ENCODE peak calls at places on chromosome 18, in eight cellular contexts. One of them, this sample, is unnamed.

GRCh38 chr18:45998244-45998643 is 31.1 kb upstream of the EPG5 start:
- DNase-seq in substantia nigra: no peak
- DNase-seq in right lobe of liver: no peak
- DNase-seq in hepatocyte: no peak
- DNase-seq in RWPE2: no peak
- DNase-seq in IMR-90: no peak
- DNase-seq in cardiac muscle cell: no peak
- DNase-seq in GM12878: no peak
- DNase-seq in this sample: no peak

GRCh38 chr18:64017870-64018269 is 48.0 kb downstream of the SERPINB8 start:
- DNase-seq in RWPE2: no peak
- DNase-seq in IMR-90: peak
- DNase-seq in hepatocyte: peak
- DNase-seq in cardiac muscle cell: peak
- DNase-seq in substantia nigra: no peak
- DNase-seq in GM12878: no peak
- DNase-seq in right lobe of liver: no peak
- DNase-seq in this sample: no peak

GRCh38 chr18:8501044-8501443 is 108.2 kb upstream of the RAB12 start:
- DNase-seq in GM12878: no peak
- DNase-seq in hepatocyte: no peak
- DNase-seq in RWPE2: no peak
- DNase-seq in IMR-90: no peak
- DNase-seq in cardiac muscle cell: peak
- DNase-seq in right lobe of liver: no peak
- DNase-seq in substantia nigra: no peak
- DNase-seq in this sample: no peak

GRCh38 chr18:49279041-49279440 is 181.4 kb downstream of the DYM start:
- DNase-seq in GM12878: no peak
- DNase-seq in RWPE2: no peak
- DNase-seq in cardiac muscle cell: no peak
- DNase-seq in IMR-90: no peak
- DNase-seq in substantia nigra: no peak
- DNase-seq in hepatocyte: no peak
- DNase-seq in right lobe of liver: no peak
- DNase-seq in this sample: no peak

GRCh38 chr18:45357681-45358470 is 257.4 kb upstream of the SLC14A2 start:
- DNase-seq in right lobe of liver: no peak
- DNase-seq in GM12878: no peak
- DNase-seq in cardiac muscle cell: no peak
- DNase-seq in RWPE2: no peak
- DNase-seq in IMR-90: no peak
- DNase-seq in substantia nigra: no peak
- DNase-seq in hepatocyte: no peak
- DNase-seq in this sample: no peak

GRCh38 chr18:45103319-45104070 is 422.8 kb downstream of the SETBP1 start:
- DNase-seq in GM12878: peak
- DNase-seq in IMR-90: no peak
- DNase-seq in hepatocyte: no peak
- DNase-seq in cardiac muscle cell: no peak
- DNase-seq in right lobe of liver: no peak
- DNase-seq in RWPE2: no peak
- DNase-seq in substantia nigra: no peak
- DNase-seq in this sample: no peak

GRCh38 chr18:51878724-51879123 is 461.3 kb upstream of the DCC start:
- DNase-seq in cardiac muscle cell: no peak
- DNase-seq in GM12878: no peak
- DNase-seq in right lobe of liver: no peak
- DNase-seq in IMR-90: no peak
- DNase-seq in hepatocyte: no peak
- DNase-seq in RWPE2: no peak
- DNase-seq in substantia nigra: no peak
- DNase-seq in this sample: no peak

GRCh38 chr18:49161627-49162026 is 210.9 kb upstream of the SMAD7 start:
- DNase-seq in RWPE2: no peak
- DNase-seq in substantia nigra: no peak
- DNase-seq in right lobe of liver: no peak
- DNase-seq in GM12878: peak
- DNase-seq in cardiac muscle cell: no peak
- DNase-seq in hepatocyte: peak
- DNase-seq in IMR-90: peak
- DNase-seq in this sample: no peak

GRCh38 chr18:24567199-24567598 is 106.8 kb downstream of the HRH4 start:
- DNase-seq in RWPE2: peak
- DNase-seq in GM12878: no peak
- DNase-seq in hepatocyte: no peak
- DNase-seq in right lobe of liver: no peak
- DNase-seq in substantia nigra: no peak
- DNase-seq in IMR-90: peak
- DNase-seq in cardiac muscle cell: no peak
- DNase-seq in this sample: no peak

GRCh38 chr18:513826-514530 is 13.5 kb upstream of the COLEC12 start:
- DNase-seq in RWPE2: no peak
- DNase-seq in hepatocyte: no peak
- DNase-seq in IMR-90: no peak
- DNase-seq in GM12878: no peak
- DNase-seq in cardiac muscle cell: no peak
- DNase-seq in right lobe of liver: no peak
- DNase-seq in substantia nigra: no peak
- DNase-seq in this sample: no peak

GRCh38 chr18:54254265-54254758 is 15.0 kb upstream of the POLI start:
- DNase-seq in right lobe of liver: peak
- DNase-seq in GM12878: no peak
- DNase-seq in RWPE2: no peak
- DNase-seq in cardiac muscle cell: no peak
- DNase-seq in IMR-90: peak
- DNase-seq in substantia nigra: no peak
- DNase-seq in hepatocyte: peak
- DNase-seq in this sample: no peak

GRCh38 chr18:51051105-51051712 is 21.2 kb downstream of the SMAD4 start:
- DNase-seq in cardiac muscle cell: peak
- DNase-seq in substantia nigra: no peak
- DNase-seq in GM12878: no peak
- DNase-seq in RWPE2: no peak
- DNase-seq in hepatocyte: peak
- DNase-seq in right lobe of liver: no peak
- DNase-seq in IMR-90: peak
- DNase-seq in this sample: no peak

GRCh38 chr18:56043691-56044090 is 455.7 kb upstream of the TCF4 start:
- DNase-seq in IMR-90: no peak
- DNase-seq in right lobe of liver: peak
- DNase-seq in hepatocyte: no peak
- DNase-seq in substantia nigra: peak
- DNase-seq in cardiac muscle cell: no peak
- DNase-seq in GM12878: no peak
- DNase-seq in RWPE2: no peak
- DNase-seq in this sample: no peak

GRCh38 chr18:43692291-43692690 is 415.0 kb upstream of the SYT4 start:
- DNase-seq in hepatocyte: no peak
- DNase-seq in substantia nigra: no peak
- DNase-seq in IMR-90: peak
- DNase-seq in RWPE2: no peak
- DNase-seq in cardiac muscle cell: no peak
- DNase-seq in right lobe of liver: no peak
- DNase-seq in GM12878: no peak
- DNase-seq in this sample: no peak

GRCh38 chr18:48990497-48991298 is 39.9 kb upstream of the SMAD7 start:
- DNase-seq in cardiac muscle cell: no peak
- DNase-seq in IMR-90: peak
- DNase-seq in RWPE2: no peak
- DNase-seq in right lobe of liver: no peak
- DNase-seq in substantia nigra: no peak
- DNase-seq in hepatocyte: peak
- DNase-seq in GM12878: no peak
- DNase-seq in this sample: no peak

GRCh38 chr18:46314011-46314410 is 209.8 kb downstream of the HAUS1 start:
- DNase-seq in right lobe of liver: no peak
- DNase-seq in IMR-90: no peak
- DNase-seq in RWPE2: no peak
- DNase-seq in hepatocyte: no peak
- DNase-seq in GM12878: no peak
- DNase-seq in cardiac muscle cell: no peak
- DNase-seq in substantia nigra: no peak
- DNase-seq in this sample: no peak

GRCh38 chr18:74389161-74389927 is 67.8 kb downstream of the DIPK1C start:
- DNase-seq in right lobe of liver: no peak
- DNase-seq in RWPE2: no peak
- DNase-seq in cardiac muscle cell: no peak
- DNase-seq in hepatocyte: no peak
- DNase-seq in substantia nigra: no peak
- DNase-seq in IMR-90: no peak
- DNase-seq in GM12878: no peak
- DNase-seq in this sample: no peak

GRCh38 chr18:55012041-55012440 is 52.8 kb upstream of the CCDC68 start:
- DNase-seq in GM12878: no peak
- DNase-seq in right lobe of liver: no peak
- DNase-seq in substantia nigra: no peak
- DNase-seq in hepatocyte: peak
- DNase-seq in RWPE2: no peak
- DNase-seq in cardiac muscle cell: no peak
- DNase-seq in IMR-90: no peak
- DNase-seq in this sample: no peak

DNA sequence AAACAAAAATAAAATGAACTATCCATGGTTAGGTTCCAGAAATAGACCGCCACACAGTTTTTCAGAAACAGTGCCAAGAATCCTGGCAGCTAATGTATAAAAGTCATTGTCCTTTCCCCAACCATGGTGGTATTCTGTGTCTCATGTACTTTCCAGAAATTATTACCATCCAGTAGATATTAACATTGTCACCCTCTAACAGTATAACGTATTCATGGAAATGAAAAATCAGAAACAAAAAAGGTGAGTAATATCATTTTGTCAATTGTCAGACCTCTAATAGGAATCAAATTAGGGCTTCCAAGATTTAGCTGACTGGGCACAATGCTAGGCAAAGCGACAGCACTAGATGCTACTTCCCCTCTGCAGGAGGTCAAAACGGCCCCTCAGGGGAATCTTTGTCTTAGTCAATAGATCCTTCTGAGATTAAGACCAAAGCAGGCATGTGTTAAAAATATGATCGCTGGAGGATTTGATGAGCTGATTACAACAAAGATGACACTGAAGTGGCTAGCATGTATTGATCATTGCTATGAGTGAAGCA is 54.3 kb upstream of the ZNF397 start:
- DNase-seq in IMR-90: no peak
- DNase-seq in hepatocyte: no peak
- DNase-seq in GM12878: no peak
- DNase-seq in substantia nigra: no peak
- DNase-seq in right lobe of liver: no peak
- DNase-seq in cardiac muscle cell: no peak
- DNase-seq in RWPE2: no peak
- DNase-seq in this sample: no peak
- H3K27ac ChIP-seq in IMR-90: no peak
- H3K27ac ChIP-seq in hepatocyte: peak
- H3K27ac ChIP-seq in GM12878: no peak
- H3K27ac ChIP-seq in substantia nigra: peak
- H3K27ac ChIP-seq in right lobe of liver: no peak
- H3K27ac ChIP-seq in cardiac muscle cell: no peak
- H3K27ac ChIP-seq in RWPE2: no peak
- H3K27ac ChIP-seq in this sample: no peak

GRCh38 chr18:80147418-80148315 is 38.6 kb downstream of the ADNP2 start:
- DNase-seq in substantia nigra: peak
- DNase-seq in hepatocyte: no peak
- DNase-seq in IMR-90: peak
- DNase-seq in GM12878: peak
- DNase-seq in cardiac muscle cell: peak
- DNase-seq in RWPE2: no peak
- DNase-seq in right lobe of liver: peak
- DNase-seq in this sample: no peak

GRCh38 chr18:80148316-80149199 is 39.5 kb downstream of the ADNP2 start:
- DNase-seq in cardiac muscle cell: no peak
- DNase-seq in IMR-90: no peak
- DNase-seq in GM12878: no peak
- DNase-seq in substantia nigra: no peak
- DNase-seq in RWPE2: no peak
- DNase-seq in hepatocyte: no peak
- DNase-seq in right lobe of liver: no peak
- DNase-seq in this sample: no peak

GRCh38 chr18:80145191-80145799 is 36.2 kb downstream of the ADNP2 start:
- DNase-seq in cardiac muscle cell: no peak
- DNase-seq in substantia nigra: no peak
- DNase-seq in hepatocyte: no peak
- DNase-seq in GM12878: no peak
- DNase-seq in right lobe of liver: no peak
- DNase-seq in RWPE2: no peak
- DNase-seq in IMR-90: peak
- DNase-seq in this sample: no peak

GRCh38 chr18:80147037-80147417 is 38.0 kb downstream of the ADNP2 start:
- DNase-seq in cardiac muscle cell: no peak
- DNase-seq in IMR-90: no peak
- DNase-seq in RWPE2: no peak
- DNase-seq in hepatocyte: no peak
- DNase-seq in right lobe of liver: no peak
- DNase-seq in GM12878: no peak
- DNase-seq in substantia nigra: no peak
- DNase-seq in this sample: no peak

DNA sequence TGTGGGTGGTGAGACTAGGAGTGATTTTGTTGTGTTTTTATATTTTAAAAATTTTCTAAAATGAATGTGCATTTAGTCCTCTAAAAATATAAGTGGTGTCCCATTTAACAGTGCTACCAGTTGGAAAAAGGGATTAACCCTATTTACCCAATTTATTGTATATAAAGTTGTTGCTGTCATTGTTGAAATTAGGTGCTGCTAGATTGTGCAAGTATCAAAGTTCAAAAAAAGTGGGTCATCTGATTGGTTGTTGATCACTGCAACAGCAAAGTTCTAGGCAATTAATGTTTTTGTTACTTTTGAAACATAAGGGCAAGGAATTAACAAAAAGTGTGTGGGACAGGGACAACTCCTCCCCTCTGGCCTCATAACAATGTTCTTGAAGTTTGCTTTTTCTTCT is 40.6 kb downstream of the ADNP2 start:
- DNase-seq in RWPE2: no peak
- DNase-seq in IMR-90: no peak
- DNase-seq in GM12878: no peak
- DNase-seq in right lobe of liver: no peak
- DNase-seq in cardiac muscle cell: no peak
- DNase-seq in substantia nigra: no peak
- DNase-seq in hepatocyte: no peak
- DNase-seq in this sample: no peak
- H3K27ac ChIP-seq in RWPE2: no peak
- H3K27ac ChIP-seq in IMR-90: no peak
- H3K27ac ChIP-seq in GM12878: no peak
- H3K27ac ChIP-seq in right lobe of liver: peak
- H3K27ac ChIP-seq in cardiac muscle cell: no peak
- H3K27ac ChIP-seq in substantia nigra: no peak
- H3K27ac ChIP-seq in hepatocyte: no peak
- H3K27ac ChIP-seq in this sample: no peak

GRCh38 chr18:35389095-35389618 is 12.0 kb upstream of the ZNF396 start:
- DNase-seq in hepatocyte: no peak
- DNase-seq in GM12878: no peak
- DNase-seq in IMR-90: peak
- DNase-seq in cardiac muscle cell: no peak
- DNase-seq in right lobe of liver: no peak
- DNase-seq in substantia nigra: no peak
- DNase-seq in RWPE2: no peak
- DNase-seq in this sample: no peak
- H3K27ac ChIP-seq in hepatocyte: no peak
- H3K27ac ChIP-seq in GM12878: no peak
- H3K27ac ChIP-seq in IMR-90: peak
- H3K27ac ChIP-seq in cardiac muscle cell: no peak
- H3K27ac ChIP-seq in right lobe of liver: no peak
- H3K27ac ChIP-seq in substantia nigra: peak
- H3K27ac ChIP-seq in RWPE2: no peak
- H3K27ac ChIP-seq in this sample: no peak

GRCh38 chr18:22026889-22027288 is 142.5 kb upstream of the GATA6 start:
- DNase-seq in right lobe of liver: no peak
- DNase-seq in IMR-90: no peak
- DNase-seq in GM12878: no peak
- DNase-seq in hepatocyte: no peak
- DNase-seq in RWPE2: no peak
- DNase-seq in cardiac muscle cell: peak
- DNase-seq in substantia nigra: no peak
- DNase-seq in this sample: no peak
- H3K27ac ChIP-seq in right lobe of liver: no peak
- H3K27ac ChIP-seq in IMR-90: no peak
- H3K27ac ChIP-seq in GM12878: no peak
- H3K27ac ChIP-seq in hepatocyte: peak
- H3K27ac ChIP-seq in RWPE2: no peak
- H3K27ac ChIP-seq in cardiac muscle cell: peak
- H3K27ac ChIP-seq in substantia nigra: no peak
- H3K27ac ChIP-seq in this sample: no peak

This sample was measured in iPS DF 6.9.